ENCODE peak calls at places on chromosomes 12 and 14, in seven cellular contexts. One of them, this sample, is unnamed.

GRCh38 chr14:101176535-101177205 is 273.1 kb upstream of the RTL1 start:
- DNase-seq in Peyer's patch: no peak
- DNase-seq in tibial nerve: no peak
- DNase-seq in stomach: no peak
- DNase-seq in A549: no peak
- DNase-seq in H54: no peak
- DNase-seq in spleen: peak
- DNase-seq in this sample: no peak

GRCh38 chr14:104276435-104276834 is 138.0 kb downstream of the KIF26A start:
- DNase-seq in Peyer's patch: no peak
- DNase-seq in tibial nerve: no peak
- DNase-seq in stomach: peak
- DNase-seq in A549: no peak
- DNase-seq in H54: no peak
- DNase-seq in spleen: no peak
- DNase-seq in this sample: no peak

GRCh38 chr12:120095356-120096135 is 21.0 kb downstream of the RAB35 start:
- DNase-seq in Peyer's patch: no peak
- DNase-seq in tibial nerve: no peak
- DNase-seq in stomach: no peak
- DNase-seq in A549: no peak
- DNase-seq in H54: no peak
- DNase-seq in spleen: no peak
- DNase-seq in this sample: no peak

GRCh38 chr14:30484976-30485375 is 74.0 kb upstream of the G2E3 start:
- DNase-seq in Peyer's patch: no peak
- DNase-seq in tibial nerve: no peak
- DNase-seq in stomach: no peak
- DNase-seq in A549: no peak
- DNase-seq in H54: no peak
- DNase-seq in spleen: no peak
- DNase-seq in this sample: peak

GRCh38 chr14:52906141-52906601 is 44.7 kb downstream of the FERMT2 start:
- DNase-seq in Peyer's patch: no peak
- DNase-seq in tibial nerve: no peak
- DNase-seq in stomach: no peak
- DNase-seq in A549: no peak
- DNase-seq in H54: no peak
- DNase-seq in spleen: no peak
- DNase-seq in this sample: no peak

GRCh38 chr12:118302053-118302452 is 70.7 kb downstream of the TAOK3 start:
- DNase-seq in Peyer's patch: no peak
- DNase-seq in tibial nerve: no peak
- DNase-seq in stomach: no peak
- DNase-seq in A549: no peak
- DNase-seq in H54: peak
- DNase-seq in spleen: no peak
- DNase-seq in this sample: no peak

GRCh38 chr12:6647083-6647604 is at the start of gene ACRBP:
- DNase-seq in Peyer's patch: peak
- DNase-seq in tibial nerve: peak
- DNase-seq in stomach: peak
- DNase-seq in A549: no peak
- DNase-seq in H54: no peak
- DNase-seq in spleen: peak
- DNase-seq in this sample: peak

GRCh38 chr12:4743046-4743445 is 22.8 kb downstream of the GALNT8 start:
- DNase-seq in Peyer's patch: no peak
- DNase-seq in tibial nerve: no peak
- DNase-seq in stomach: no peak
- DNase-seq in A549: no peak
- DNase-seq in H54: no peak
- DNase-seq in spleen: no peak
- DNase-seq in this sample: no peak

GRCh38 chr14:85934886-85935254 is 404.9 kb downstream of the FLRT2 start:
- DNase-seq in Peyer's patch: no peak
- DNase-seq in tibial nerve: no peak
- DNase-seq in stomach: no peak
- DNase-seq in A549: no peak
- DNase-seq in H54: no peak
- DNase-seq in spleen: no peak
- DNase-seq in this sample: no peak

GRCh38 chr12:106455100-106455499 is 97.6 kb downstream of the POLR3B start:
- DNase-seq in Peyer's patch: no peak
- DNase-seq in tibial nerve: no peak
- DNase-seq in stomach: no peak
- DNase-seq in A549: no peak
- DNase-seq in H54: no peak
- DNase-seq in spleen: no peak
- DNase-seq in this sample: no peak

GRCh38 chr12:6961695-6962284 is 8.7 kb downstream of the PHB2 start:
- DNase-seq in Peyer's patch: no peak
- DNase-seq in tibial nerve: no peak
- DNase-seq in stomach: peak
- DNase-seq in A549: peak
- DNase-seq in H54: peak
- DNase-seq in spleen: peak
- DNase-seq in this sample: no peak

GRCh38 chr14:103973354-103973753 is 31.0 kb upstream of the RD3L start:
- DNase-seq in Peyer's patch: no peak
- DNase-seq in tibial nerve: no peak
- DNase-seq in stomach: no peak
- DNase-seq in A549: no peak
- DNase-seq in H54: no peak
- DNase-seq in spleen: no peak
- DNase-seq in this sample: no peak

DNA sequence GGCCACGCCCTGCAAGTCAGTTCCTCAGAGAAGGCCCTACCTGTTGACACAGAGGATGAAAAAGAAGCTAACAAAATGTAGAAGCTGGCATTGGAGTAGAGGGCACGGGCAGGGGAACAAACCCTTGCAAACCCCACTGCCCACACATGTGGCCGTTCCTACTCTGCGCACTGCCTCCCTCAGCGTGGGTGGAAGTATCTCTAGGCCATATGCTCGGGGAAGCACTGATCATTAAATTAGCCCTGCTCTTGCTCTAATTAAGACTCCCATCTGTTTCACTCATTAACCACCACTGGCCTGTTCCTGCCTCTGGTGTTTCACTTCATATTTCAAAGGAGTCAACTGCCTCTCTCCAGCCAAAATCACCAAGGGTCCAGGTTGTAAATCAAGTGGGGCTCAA is 201.2 kb upstream of the SFSWAP start:
- DNase-seq in Peyer's patch: no peak
- DNase-seq in tibial nerve: no peak
- DNase-seq in stomach: no peak
- DNase-seq in A549: no peak
- DNase-seq in H54: no peak
- DNase-seq in spleen: no peak
- DNase-seq in this sample: no peak
- TF ChIP-seq POLR2A in Peyer's patch: no peak
- TF ChIP-seq POLR2A in tibial nerve: no peak
- TF ChIP-seq POLR2A in stomach: no peak
- TF ChIP-seq POLR2A in A549: no peak
- TF ChIP-seq POLR2A in H54: no peak
- TF ChIP-seq POLR2A in spleen: no peak
- TF ChIP-seq POLR2A in this sample: no peak

GRCh38 chr12:55996715-55997534 is at the start of gene SUOX:
- DNase-seq in Peyer's patch: peak
- DNase-seq in tibial nerve: peak
- DNase-seq in stomach: peak
- DNase-seq in A549: peak
- DNase-seq in H54: peak
- DNase-seq in spleen: peak
- DNase-seq in this sample: peak
- TF ChIP-seq POLR2A in Peyer's patch: peak
- TF ChIP-seq POLR2A in tibial nerve: peak
- TF ChIP-seq POLR2A in stomach: no peak
- TF ChIP-seq POLR2A in A549: peak
- TF ChIP-seq POLR2A in H54: peak
- TF ChIP-seq POLR2A in spleen: no peak
- TF ChIP-seq POLR2A in this sample: peak

DNA sequence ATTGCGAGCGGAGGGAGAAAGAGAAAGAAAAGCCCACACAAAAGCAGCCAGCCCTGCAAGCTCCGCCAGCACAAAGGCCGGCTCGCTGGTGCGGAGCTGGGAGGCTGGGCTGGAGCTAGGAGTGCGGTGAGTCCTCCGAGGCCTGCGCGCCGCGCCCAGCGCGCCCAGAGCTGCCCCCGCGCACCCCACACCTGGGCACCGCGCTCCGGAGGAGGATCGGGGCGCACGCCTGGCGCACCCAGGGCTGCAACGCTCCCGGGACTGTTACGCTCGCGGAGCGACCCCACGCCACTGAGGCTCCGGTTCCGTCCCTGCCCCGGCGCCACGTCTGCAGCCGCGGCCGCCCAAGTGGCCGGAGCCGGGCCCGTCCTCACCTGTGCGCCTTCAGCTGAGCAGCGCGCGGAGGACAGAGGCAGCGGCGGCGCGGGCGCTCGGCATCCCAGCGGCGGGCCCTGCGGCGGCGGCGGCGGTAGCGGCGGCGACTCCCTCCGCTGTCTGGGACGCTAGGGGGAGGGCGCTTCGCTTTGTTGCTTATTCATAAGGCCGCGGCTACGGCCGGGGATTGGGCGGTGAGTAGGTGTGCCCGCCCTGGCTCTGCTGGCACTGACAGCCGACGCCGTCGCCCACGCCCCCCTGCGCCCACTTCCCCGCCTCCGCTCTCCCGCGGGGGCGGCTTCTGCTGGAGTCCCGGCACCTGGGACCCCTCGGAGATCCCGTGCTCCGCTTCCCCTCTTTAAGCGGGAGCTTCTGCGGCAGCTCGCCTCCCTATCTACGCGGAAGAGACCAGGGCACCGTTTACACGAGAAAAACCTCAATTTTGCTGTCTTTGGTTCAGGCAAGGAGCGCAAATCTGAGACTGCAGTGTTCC is at the start of gene ARMH4:
- DNase-seq in Peyer's patch: peak
- DNase-seq in tibial nerve: peak
- DNase-seq in stomach: peak
- DNase-seq in A549: peak
- DNase-seq in H54: peak
- DNase-seq in spleen: peak
- DNase-seq in this sample: peak
- TF ChIP-seq POLR2A in Peyer's patch: no peak
- TF ChIP-seq POLR2A in tibial nerve: peak
- TF ChIP-seq POLR2A in stomach: no peak
- TF ChIP-seq POLR2A in A549: no peak
- TF ChIP-seq POLR2A in H54: peak
- TF ChIP-seq POLR2A in spleen: no peak
- TF ChIP-seq POLR2A in this sample: peak

GRCh38 chr14:105490572-105491365 is at the start of gene TEDC1:
- DNase-seq in Peyer's patch: peak
- DNase-seq in tibial nerve: peak
- DNase-seq in stomach: peak
- DNase-seq in A549: peak
- DNase-seq in H54: peak
- DNase-seq in spleen: peak
- DNase-seq in this sample: peak
- TF ChIP-seq POLR2A in Peyer's patch: peak
- TF ChIP-seq POLR2A in tibial nerve: peak
- TF ChIP-seq POLR2A in stomach: no peak
- TF ChIP-seq POLR2A in A549: no peak
- TF ChIP-seq POLR2A in H54: peak
- TF ChIP-seq POLR2A in spleen: peak
- TF ChIP-seq POLR2A in this sample: peak

DNA sequence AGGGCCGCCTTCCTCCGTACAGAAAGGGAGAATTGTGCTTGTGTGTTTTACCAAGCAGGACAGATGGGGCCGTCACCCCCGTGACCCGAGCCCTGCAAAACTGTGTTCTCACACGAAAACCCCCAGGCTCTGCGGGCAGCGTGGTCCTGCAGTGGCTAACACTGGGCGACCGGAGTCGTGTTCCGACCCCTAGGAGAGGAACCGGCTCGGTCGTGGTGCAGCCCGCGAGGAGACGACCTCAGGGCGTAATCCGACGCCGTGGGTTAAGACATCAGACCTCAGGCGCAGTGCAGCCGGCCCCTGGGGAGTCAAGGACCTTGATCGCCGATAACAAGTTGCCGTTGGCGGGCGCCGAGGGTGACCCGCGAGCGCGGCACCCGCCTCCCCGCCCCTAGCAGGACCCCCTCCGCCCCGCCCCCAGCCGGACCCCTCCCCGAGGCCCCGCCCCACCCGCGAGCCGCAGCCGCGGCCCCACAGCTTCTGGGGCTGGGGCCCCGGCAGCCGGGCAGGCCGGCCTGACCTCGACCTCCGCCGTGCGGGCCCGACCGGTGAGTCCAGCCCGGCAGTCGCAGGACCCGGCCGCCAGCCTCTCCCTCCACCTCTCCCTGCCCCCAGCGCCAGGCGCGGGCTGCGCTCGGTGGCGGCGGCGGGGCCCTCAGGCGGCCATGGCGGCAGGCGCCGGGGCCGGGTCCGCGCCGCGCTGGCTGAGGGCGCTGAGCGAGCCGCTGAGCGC is at the start of gene CHPT1:
- DNase-seq in Peyer's patch: peak
- DNase-seq in tibial nerve: peak
- DNase-seq in stomach: peak
- DNase-seq in A549: peak
- DNase-seq in H54: peak
- DNase-seq in spleen: peak
- DNase-seq in this sample: peak
- TF ChIP-seq POLR2A in Peyer's patch: peak
- TF ChIP-seq POLR2A in tibial nerve: peak
- TF ChIP-seq POLR2A in stomach: no peak
- TF ChIP-seq POLR2A in A549: peak
- TF ChIP-seq POLR2A in H54: peak
- TF ChIP-seq POLR2A in spleen: peak
- TF ChIP-seq POLR2A in this sample: no peak

This sample was measured in H1.